ENCODE peak calls at places on chromosomes 4 and X, in nine cellular contexts. C is DND-41, A is K562, I is keratinocyte, U is brain microvascular endothelial cell, V is H1, Z is upper lobe of right lung, X is pancreas, J is uterus. W is an unnamed sample.

GRCh38 chr4:174871407-174871806 is 42.4 kb upstream of the GLRA3 start:
- DNase-seq in C (no peak), A (no peak), I (no peak), U (no peak), V (no peak), Z (no peak), X (no peak), J (no peak), W (no peak)

GRCh38 chrX:19544693-19545305 is 29.5 kb upstream of the MAP3K15 start:
- DNase-seq in C (peak; percentile 44), A (peak; percentile 63), I (no peak), U (peak; percentile 62), V (no peak), Z (no peak), X (peak; percentile 36), J (peak; percentile 41), W (no peak)

GRCh38 chr4:185143596-185143969 is 517 bp downstream of the SLC25A4 start:
- DNase-seq in C (no peak), A (no peak), I (no peak), U (no peak), V (no peak), Z (peak; percentile 70), X (peak; percentile 44), J (peak; percentile 58), W (no peak)

GRCh38 chr4:169103966-169104412 is 93.9 kb upstream of the CBR4 start:
- DNase-seq in C (no peak), A (no peak), I (no peak), U (no peak), V (peak; percentile 59), Z (no peak), X (no peak), J (no peak), W (no peak)

GRCh38 chr4:102578819-102579218 is 77.7 kb downstream of the NFKB1 start:
- DNase-seq in C (no peak), A (peak; percentile 19), I (no peak), U (no peak), V (peak; percentile 50), Z (no peak), X (no peak), J (no peak), W (no peak)

GRCh38 chrX:634306-634958 is 3.8 kb downstream of the SHOX start:
- DNase-seq in C (no peak), A (no peak), I (no peak), U (no peak), V (peak; percentile 59), Z (no peak), X (no peak), J (no peak), W (no peak)

GRCh38 chrX:100593142-100593541 is 8.4 kb downstream of the TNMD start:
- DNase-seq in C (no peak), A (no peak), I (no peak), U (no peak), V (no peak), Z (no peak), X (no peak), J (no peak), W (no peak)

GRCh38 chr4:141416677-141417363 is 196.1 kb downstream of the ZNF330 start:
- DNase-seq in C (no peak), A (no peak), I (no peak), U (no peak), V (no peak), Z (no peak), X (no peak), J (no peak), W (no peak)

GRCh38 chr4:10279261-10279660 is 162.7 kb upstream of the WDR1 start:
- DNase-seq in C (no peak), A (no peak), I (no peak), U (no peak), V (no peak), Z (no peak), X (no peak), J (no peak), W (no peak)

GRCh38 chr4:181987392-181987791 is 255.8 kb upstream of the TENM3 start:
- DNase-seq in C (no peak), A (no peak), I (no peak), U (no peak), V (no peak), Z (no peak), X (no peak), J (no peak), W (no peak)

GRCh38 chr4:124135409-124135813 is 577.1 kb downstream of the ANKRD50 start:
- DNase-seq in C (no peak), A (no peak), I (no peak), U (no peak), V (no peak), Z (no peak), X (no peak), J (no peak), W (no peak)

GRCh38 chrX:9890541-9891200 is 76.5 kb upstream of the CLDN34 start:
- DNase-seq in C (no peak), A (no peak), I (no peak), U (no peak), V (no peak), Z (no peak), X (no peak), J (no peak), W (no peak)

DNA sequence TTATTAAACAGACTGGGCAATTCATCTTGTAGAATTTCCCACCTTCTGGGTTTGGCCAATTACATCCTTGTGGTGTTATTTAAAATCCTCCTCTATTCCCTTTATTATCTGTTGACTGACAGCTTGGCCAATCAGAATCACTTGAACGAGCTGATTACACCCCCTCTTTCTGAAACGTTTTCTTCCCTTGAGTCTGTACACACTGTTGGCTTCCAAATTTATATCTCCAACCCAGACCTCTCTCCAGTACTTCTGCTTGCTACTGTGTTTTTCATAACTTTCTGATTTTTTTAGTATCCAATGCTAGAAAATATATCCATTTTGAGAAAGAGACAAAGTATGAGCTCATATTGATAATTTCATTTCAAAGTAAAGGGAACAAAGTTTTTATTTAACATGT is 14.8 kb downstream of the CD38 start:
- DNase-seq in C (no peak), A (no peak), I (no peak), U (no peak), V (no peak), Z (no peak), X (no peak), J (no peak), W (no peak)
- H3K27ac ChIP-seq in C (peak overlapping the region; percentile 27), A (no peak overlapping the region), I (no peak overlapping the region), U (no peak overlapping the region), V (no peak overlapping the region), Z (no peak overlapping the region), X (no peak overlapping the region), J (no peak overlapping the region), W (no peak overlapping the region)

GRCh38 chrX:151702741-151703352 is 7.6 kb downstream of the PRRG3 start:
- DNase-seq in C (no peak), A (no peak), I (no peak), U (no peak), V (no peak), Z (no peak), X (no peak), J (no peak), W (no peak)

GRCh38 chrX:151701531-151701930 is 6.3 kb downstream of the PRRG3 start:
- DNase-seq in C (no peak), A (no peak), I (no peak), U (no peak), V (no peak), Z (no peak), X (no peak), J (no peak), W (no peak)

GRCh38 chrX:151704023-151704663 is 8.9 kb downstream of the PRRG3 start:
- DNase-seq in C (no peak), A (no peak), I (no peak), U (no peak), V (no peak), Z (no peak), X (no peak), J (no peak), W (no peak)

GRCh38 chrX:151702021-151702714 is 6.9 kb downstream of the PRRG3 start:
- DNase-seq in C (no peak), A (no peak), I (no peak), U (no peak), V (no peak), Z (no peak), X (no peak), J (no peak), W (no peak)

DNA sequence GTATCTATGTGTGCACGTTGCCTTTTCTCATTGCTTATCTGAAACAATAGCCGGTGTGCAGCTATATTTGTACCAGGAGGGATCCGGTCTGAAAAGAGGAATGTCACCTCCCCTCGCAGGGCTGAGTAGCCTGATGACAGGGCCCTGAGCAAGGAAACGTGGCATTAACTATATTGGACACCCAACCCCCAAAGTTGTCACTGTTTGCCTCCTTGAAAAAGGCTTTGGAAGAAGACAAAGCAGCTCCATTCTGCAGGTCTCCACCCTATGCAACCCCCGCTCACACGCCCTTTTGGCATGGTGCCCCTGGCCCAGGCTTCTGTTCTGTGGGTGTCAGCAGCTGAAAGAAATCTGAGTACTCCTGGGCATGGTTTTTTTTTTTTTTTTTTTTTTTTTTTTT is 8.2 kb downstream of the PRRG3 start:
- DNase-seq in C (no peak), A (no peak), I (no peak), U (no peak), V (no peak), Z (no peak), X (no peak), J (peak; percentile 28), W (no peak)
- TF ChIP-seq CTCF in C (no peak), A (no peak), I (no peak), U (no peak), V (no peak), Z (no peak), X (no peak), J (no peak), W (no peak)

GRCh38 chrX:139973290-139973689 is 8.0 kb upstream of the CXorf66 start:
- DNase-seq in C (no peak), A (no peak), I (no peak), U (no peak), V (no peak), Z (no peak), X (no peak), J (no peak), W (no peak)

GRCh38 chrX:139969286-139969685 is 4.0 kb upstream of the CXorf66 start:
- DNase-seq in C (no peak), A (no peak), I (no peak), U (no peak), V (no peak), Z (no peak), X (no peak), J (no peak), W (no peak)

GRCh38 chrX:139972629-139973257 is 7.4 kb upstream of the CXorf66 start:
- DNase-seq in C (no peak), A (no peak), I (no peak), U (no peak), V (no peak), Z (no peak), X (no peak), J (no peak), W (no peak)

GRCh38 chrX:139972113-139972512 is 6.8 kb upstream of the CXorf66 start:
- DNase-seq in C (no peak), A (no peak), I (no peak), U (no peak), V (no peak), Z (no peak), X (no peak), J (no peak), W (no peak)

GRCh38 chrX:139971394-139971749 is 6.1 kb upstream of the CXorf66 start:
- DNase-seq in C (no peak), A (no peak), I (no peak), U (no peak), V (no peak), Z (no peak), X (no peak), J (no peak), W (no peak)
- H3K27me3 ChIP-seq in C (no peaks in the 10 kb centered on the region), A (no peaks in the 10 kb centered on the region), I (no peaks in the 10 kb centered on the region), U (no peaks in the 10 kb centered on the region), V (no peaks in the 10 kb centered on the region), Z (no peaks in the 10 kb centered on the region), X (no peaks in the 10 kb centered on the region), J (no peaks in the 10 kb centered on the region), W (no peaks in the 10 kb centered on the region)

GRCh38 chr4:142523111-142523510 is 323.0 kb downstream of the INPP4B start:
- DNase-seq in C (no peak), A (no peak), I (no peak), U (no peak), V (no peak), Z (no peak), X (no peak), J (no peak), W (no peak)
- H3K27ac ChIP-seq in C (no peak overlapping the region), A (no peak overlapping the region), I (peak overlapping the region; percentile 19), U (no peak overlapping the region), V (no peak overlapping the region), Z (no peak overlapping the region), X (no peak overlapping the region), J (no peak overlapping the region), W (no peak overlapping the region)

W was measured in CD8-positive, alpha-beta T cell.